ENCODE peak calls at places on chromosome 4, in five cellular contexts. G is GM12878, C is WTC11, E is NB4, T is SK-N-SH. Y is an unnamed sample.

GRCh38 chr4:171954650-171955049 is 141.4 kb downstream of the GALNTL6 start:
- DNase-seq in G (peak; percentile 11), C (no peak), E (peak; percentile 12), T (no peak), Y (no peak)

GRCh38 chr4:153137168-153137567 is 67.1 kb upstream of the TRIM2 start:
- DNase-seq in G (no peak), C (no peak), E (peak; percentile 27), T (no peak), Y (peak; percentile 53)

GRCh38 chr4:71564775-71565174 is 219.1 kb downstream of the GC start:
- DNase-seq in G (no peak), C (no peak), E (no peak), T (no peak), Y (no peak)

GRCh38 chr4:30610361-30610760 is 109.8 kb upstream of the PCDH7 start:
- DNase-seq in G (no peak), C (no peak), E (no peak), T (no peak), Y (no peak)

GRCh38 chr4:39469429-39470077 is 10.7 kb downstream of the LIAS start:
- DNase-seq in G (peak; percentile 48), C (peak; percentile 36), E (peak; percentile 91), T (peak; percentile 62), Y (peak; percentile 90)

GRCh38 chr4:900721-901120 is 31.4 kb downstream of the GAK start:
- DNase-seq in G (no peak), C (no peak), E (no peak), T (no peak), Y (no peak)

GRCh38 chr4:23368081-23368697 is 521.7 kb downstream of the PPARGC1A start:
- DNase-seq in G (no peak), C (peak; percentile 72), E (peak; percentile 45), T (peak; percentile 9), Y (no peak)

GRCh38 chr4:144189121-144189520 is 48.6 kb upstream of the GYPA start:
- DNase-seq in G (no peak), C (no peak), E (no peak), T (no peak), Y (no peak)

GRCh38 chr4:82423245-82424054 is 6.8 kb downstream of the HNRNPDL start:
- DNase-seq in G (no peak), C (no peak), E (peak; percentile 24), T (no peak), Y (no peak)

GRCh38 chr4:141058739-141059507 is 74.3 kb downstream of the RNF150 start:
- DNase-seq in G (no peak), C (no peak), E (no peak), T (no peak), Y (no peak)

GRCh38 chr4:39235021-39235420 is 52.7 kb downstream of the WDR19 start:
- DNase-seq in G (no peak), C (no peak), E (no peak), T (no peak), Y (no peak)

GRCh38 chr4:7892212-7893019 is 47.2 kb downstream of the AFAP1 start:
- DNase-seq in G (no peak), C (peak; percentile 37), E (no peak), T (peak; percentile 62), Y (peak; percentile 36)

GRCh38 chr4:89939464-89939863 is 44.8 kb downstream of the MMRN1 start:
- DNase-seq in G (no peak), C (no peak), E (no peak), T (no peak), Y (no peak)

GRCh38 chr4:115343171-115343570 is 229.8 kb upstream of the NDST4 start:
- DNase-seq in G (no peak), C (no peak), E (no peak), T (no peak), Y (no peak)

GRCh38 chr4:75514949-75515612 is 808 bp downstream of the THAP6 start:
- DNase-seq in G (peak; percentile 32), C (no peak), E (peak; percentile 18), T (peak; percentile 7), Y (no peak)

GRCh38 chr4:96052827-96053226 is 212.9 kb downstream of the PDHA2 start:
- DNase-seq in G (no peak), C (no peak), E (no peak), T (no peak), Y (no peak)

GRCh38 chr4:145824469-145824868 is 114.2 kb downstream of the ZNF827 start:
- DNase-seq in G (no peak), C (peak; percentile 33), E (no peak), T (peak; percentile 37), Y (no peak)

GRCh38 chr4:156656911-156657310 is 314.7 kb downstream of the PDGFC start:
- DNase-seq in G (no peak), C (no peak), E (no peak), T (no peak), Y (no peak)

GRCh38 chr4:8770518-8771257 is 101.0 kb downstream of the HMX1 start:
- DNase-seq in G (no peak), C (no peak), E (peak; percentile 90), T (no peak), Y (no peak)

GRCh38 chr4:90841676-90842075 is 714.5 kb downstream of the CCSER1 start:
- DNase-seq in G (no peak), C (no peak), E (no peak), T (no peak), Y (no peak)

GRCh38 chr4:6362896-6363295 is 93.2 kb downstream of the WFS1 start:
- DNase-seq in G (no peak), C (peak; percentile 77), E (peak; percentile 61), T (no peak), Y (no peak)

GRCh38 chr4:109171098-109171497 is 131.4 kb downstream of the COL25A1 start:
- DNase-seq in G (no peak), C (no peak), E (no peak), T (no peak), Y (no peak)
- TF ChIP-seq MAX in G (no peak), C (no peak), E (no peak), T (no peak), Y (no peak)

GRCh38 chr4:25823632-25824031 is 39.2 kb downstream of the SEL1L3 start:
- DNase-seq in G (no peak), C (no peak), E (no peak), T (no peak), Y (no peak)
- TF ChIP-seq MAX in G (no peak), C (no peak), E (no peak), T (no peak), Y (no peak)

GRCh38 chr4:105495667-105496066 is 21.8 kb upstream of the PPA2 start:
- DNase-seq in G (no peak), C (no peak), E (no peak), T (no peak), Y (no peak)
- TF ChIP-seq MAX in G (no peak), C (no peak), E (no peak), T (no peak), Y (no peak)

DNA sequence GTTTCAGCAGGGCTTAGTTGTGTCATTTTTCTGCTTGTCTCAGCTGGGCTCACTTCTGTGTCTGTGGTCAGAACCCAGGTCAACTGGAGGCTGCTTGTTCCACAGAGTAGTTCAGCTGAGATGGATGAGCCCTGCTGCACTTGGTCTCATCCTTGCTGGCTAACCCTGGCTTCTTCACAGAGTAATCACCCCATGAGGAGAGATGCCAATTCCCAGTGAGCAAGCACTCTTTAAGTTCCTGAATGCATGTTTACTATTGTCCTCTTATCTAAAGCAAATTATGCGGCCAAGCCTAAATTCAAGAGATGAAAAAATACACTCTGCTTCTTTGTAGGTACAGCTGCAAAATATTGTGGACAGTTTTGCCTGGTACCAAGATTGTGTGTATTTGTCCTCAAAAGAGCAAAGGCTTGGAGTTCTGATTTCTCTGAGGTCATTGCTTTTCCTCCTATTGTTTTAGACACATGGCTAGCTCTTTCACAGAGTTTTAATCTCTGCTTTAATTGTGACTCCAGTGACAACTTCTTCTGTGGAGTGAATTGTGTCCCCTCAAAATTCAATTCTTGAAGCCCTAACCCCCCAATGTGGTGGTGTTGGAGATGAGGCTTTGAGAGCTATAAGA is 236.6 kb upstream of the ANKRD50 start:
- DNase-seq in G (no peak), C (no peak), E (no peak), T (no peak), Y (no peak)
- TF ChIP-seq MAX in G (no peak), C (no peak), E (no peak), T (peak; percentile 15), Y (no peak)

Y was measured in A549.